ENCODE peak calls at places on chromosomes 13 and 19, in five cellular contexts. G, N, U, S and I are unnamed samples.

GRCh38 chr13:18236528-18236815 is 945.2 kb downstream of the TUBA3C start:
- DNase-seq in S (no peak), G (no peak), N (no peak), U (no peak), I (no peak)

GRCh38 chr13:48858523-48858922 is 117.2 kb upstream of the FNDC3A start:
- DNase-seq in S (no peak), N (no peak), G (no peak), U (no peak), I (no peak)

GRCh38 chr19:3982701-3983541 is 2.3 kb downstream of the EEF2 start:
- DNase-seq in N (no peak), U (no peak), S (no peak), G (peak; percentile 47), I (no peak)

GRCh38 chr13:82713681-82714405 is 1168.4 kb downstream of the SLITRK1 start:
- DNase-seq in U (no peak), S (no peak), G (peak; percentile 8), N (no peak), I (no peak)

GRCh38 chr13:24187185-24187584 is 26.7 kb downstream of the SPATA13 start:
- DNase-seq in S (no peak), G (peak; percentile 39), N (no peak), U (no peak), I (no peak)

GRCh38 chr13:75178436-75178835 is 303.5 kb downstream of the TBC1D4 start:
- DNase-seq in S (no peak), U (no peak), N (no peak), G (no peak), I (no peak)

GRCh38 chr13:109385161-109385560 is 401.2 kb downstream of the IRS2 start:
- DNase-seq in U (no peak), S (no peak), N (no peak), G (peak; percentile 14), I (no peak)

GRCh38 chr13:80217614-80218456 is 123.1 kb downstream of the SPRY2 start:
- DNase-seq in N (no peak), S (no peak), G (peak; percentile 92), U (no peak), I (no peak)

GRCh38 chr19:14440049-14440448 is 6.9 kb downstream of the PKN1 start:
- DNase-seq in U (no peak), G (no peak), N (peak; percentile 76), S (peak; percentile 84), I (no peak)

GRCh38 chr19:11005521-11005920 is 44.7 kb downstream of the SMARCA4 start:
- DNase-seq in U (no peak), S (no peak), N (no peak), G (no peak), I (no peak)

GRCh38 chr13:80086304-80086721 is 254.6 kb downstream of the SPRY2 start:
- DNase-seq in G (no peak), U (peak; percentile 96), S (no peak), N (no peak), I (no peak)

GRCh38 chr19:17784201-17785008 is 10.5 kb upstream of the B3GNT3 start:
- DNase-seq in G (peak; percentile 79), S (peak; percentile 74), U (peak; percentile 48), N (peak; percentile 42), I (no peak)

GRCh38 chr19:29404951-29405727 is 120.7 kb upstream of the VSTM2B start:
- DNase-seq in N (no peak), G (no peak), S (no peak), U (peak; percentile 37), I (no peak)

GRCh38 chr19:45467456-45468158 is at the start of gene FOSB:
- DNase-seq in G (peak; percentile 96), U (peak; percentile 86), N (peak; percentile 96), S (peak; percentile 95), I (peak; percentile 50)
- TF ChIP-seq CTCF in G (peak; percentile 24), U (no peak), N (no peak), S (no peak), I (peak; percentile 6)

DNA sequence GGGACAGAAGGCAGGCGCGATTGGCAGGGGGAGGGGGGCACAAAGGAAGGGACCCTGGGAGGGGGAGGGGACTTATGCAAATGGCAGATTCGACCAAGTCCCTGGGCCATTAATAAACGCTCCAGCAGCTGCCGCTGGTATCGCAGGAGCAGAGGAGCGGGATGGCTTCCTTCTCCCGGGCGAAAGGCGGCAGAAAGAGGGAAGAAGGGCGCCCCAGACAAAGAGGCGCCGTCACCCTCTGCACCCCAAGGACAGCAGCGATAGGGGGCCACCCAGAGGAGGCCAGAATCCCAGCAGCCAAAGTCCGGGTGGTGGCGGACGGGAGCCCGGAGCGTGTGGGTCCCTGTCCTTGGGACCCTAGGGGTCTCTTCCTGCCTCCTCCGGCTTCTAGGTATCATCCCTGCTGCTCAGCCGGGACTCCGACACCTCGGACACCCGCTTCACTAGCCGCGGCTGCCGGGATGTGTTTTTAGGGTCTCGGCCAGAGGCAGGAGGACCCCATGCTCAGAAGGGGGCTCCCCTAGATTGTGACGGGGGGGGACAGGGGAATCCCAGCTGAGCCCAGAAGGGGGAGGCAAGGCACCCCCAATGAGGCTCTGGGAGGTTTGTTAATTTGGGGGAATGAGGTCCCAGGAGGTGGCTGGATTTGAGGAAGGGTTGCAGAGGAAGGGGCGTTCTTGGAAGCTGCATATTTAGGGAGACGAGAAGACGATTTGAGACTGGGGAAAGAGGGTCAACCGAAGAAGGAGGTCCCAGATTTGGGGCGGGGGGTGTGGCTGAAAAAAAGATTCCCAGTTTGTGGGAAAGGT is 1.7 kb downstream of the PTPRS start:
- DNase-seq in S (no peak), N (no peak), U (no peak), G (no peak), I (no peak)
- H3K4me3 ChIP-seq in S (peak overlapping the region; percentile 39), N (no peak overlapping the region), U (peak overlapping the region; percentile 69), G (peak overlapping the region; percentile 92), I (peak overlapping the region; percentile 79)

DNA sequence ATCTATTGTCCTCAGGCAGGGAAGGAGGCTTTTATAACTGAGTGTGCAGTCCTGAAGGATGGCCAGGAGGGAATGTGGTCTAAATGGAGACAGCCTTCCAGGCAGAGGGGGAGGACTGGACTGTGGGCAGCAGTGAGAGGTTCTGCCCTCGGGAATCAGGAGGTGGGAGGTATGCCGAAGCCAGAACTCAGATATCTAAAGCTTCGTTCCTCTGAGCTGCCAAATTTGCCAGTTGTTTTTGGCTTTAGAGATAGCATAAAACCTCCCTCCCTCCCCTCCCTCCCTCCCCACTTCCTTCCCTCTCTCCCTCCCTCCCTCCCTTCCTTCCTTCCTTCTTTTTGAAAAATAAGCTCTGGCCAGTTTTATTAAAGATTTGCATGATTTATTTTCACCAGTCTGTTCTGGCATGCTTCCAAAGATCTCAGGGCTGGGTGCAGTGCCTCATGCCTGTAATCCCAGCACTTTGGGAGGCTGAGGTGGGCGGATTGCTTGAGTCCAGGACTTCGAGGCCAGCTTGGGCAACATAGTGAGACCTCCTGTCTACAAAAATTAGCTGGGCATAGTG is 2.4 kb downstream of the MEDAG start:
- DNase-seq in N (no peak), S (no peak), U (no peak), G (peak; percentile 92), I (no peak)
- TF ChIP-seq CTCF in N (no peak), S (no peak), U (no peak), G (no peak), I (no peak)

GRCh38 chr19:843836-844299 is 3.1 kb downstream of the PRTN3 start:
- DNase-seq in N (no peak), S (no peak), U (no peak), G (no peak), I (no peak)
- H3K4me3 ChIP-seq in N (no peak overlapping the region), S (no peak overlapping the region), U (peak overlapping the region; percentile 44), G (peak overlapping the region; percentile 15), I (peak overlapping the region; percentile 18)

GRCh38 chr13:26973281-26973680 is 198.3 kb downstream of the USP12 start:
- DNase-seq in U (no peak), S (no peak), N (no peak), G (no peak), I (no peak)

GRCh38 chr13:26973946-26974345 is 197.7 kb downstream of the USP12 start:
- DNase-seq in G (no peak), S (no peak), N (no peak), U (no peak), I (no peak)

GRCh38 chr13:26976336-26976735 is 195.3 kb downstream of the USP12 start:
- DNase-seq in G (no peak), S (no peak), U (no peak), N (no peak), I (no peak)

GRCh38 chr13:26968431-26969335 is 202.9 kb downstream of the USP12 start:
- DNase-seq in U (no peak), N (no peak), G (peak; percentile 41), S (no peak), I (no peak)

GRCh38 chr13:26971990-26972888 is 199.4 kb downstream of the USP12 start:
- DNase-seq in G (peak; percentile 29), N (peak; percentile 31), U (peak; percentile 58), S (no peak), I (no peak)
- TF ChIP-seq CTCF in G (peak; percentile 44), N (peak; percentile 38), U (peak; percentile 61), S (no peak), I (peak; percentile 41)

DNA sequence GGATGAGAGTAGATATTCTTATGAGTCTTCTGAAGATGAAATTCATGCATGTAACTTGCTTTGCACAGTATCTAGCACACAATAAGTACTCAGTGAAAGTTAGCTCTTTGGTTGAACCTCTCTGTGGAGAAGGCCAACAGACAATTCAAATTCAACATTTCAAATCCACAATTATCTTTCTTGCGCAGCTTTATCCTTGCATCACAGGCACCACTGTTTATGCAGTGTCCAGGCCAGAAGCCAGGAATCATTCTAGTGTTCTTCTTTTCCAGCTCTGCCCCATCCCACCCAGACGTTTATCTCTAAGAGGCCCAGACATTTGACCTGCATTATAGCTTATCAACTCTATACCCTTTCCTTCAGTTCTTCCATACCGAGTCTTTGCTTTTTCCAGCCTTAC is 254.7 kb upstream of the OBI1 start:
- DNase-seq in U (no peak), G (no peak), N (no peak), S (no peak), I (no peak)
- H3K4me3 ChIP-seq in U (no peak overlapping the region), G (no peak overlapping the region), N (no peak overlapping the region), S (no peak overlapping the region), I (no peak overlapping the region)